ENCODE peak calls at places on chromosomes 4 and X, in nine cellular contexts. Z is heart left ventricle, I is ovary, Q is neuronal stem cell, D is Calu3, V is K562, R is ecto neural progenitor cell, B is GM18507, N is T-cell. W is an unnamed sample.

GRCh38 chr4:36322921-36323354 is 41.5 kb downstream of the DTHD1 start:
- DNase-seq in Z (no peak), I (no peak), Q (no peak), D (no peak), V (no peak), R (no peak), B (no peak), N (peak; percentile 35), W (no peak)

GRCh38 chrX:149286940-149287349 is 218.2 kb downstream of the IDS start:
- DNase-seq in Z (no peak), I (no peak), Q (peak; percentile 42), D (peak; percentile 43), V (peak; percentile 36), R (peak; percentile 49), B (no peak), N (peak; percentile 3), W (peak; percentile 36)

GRCh38 chr4:107854326-107855030 is 29.7 kb downstream of the SGMS2 start:
- DNase-seq in Z (no peak), I (no peak), Q (no peak), D (no peak), V (no peak), R (no peak), B (no peak), N (no peak), W (peak; percentile 79)

GRCh38 chrX:110210417-110211139 is 107.3 kb downstream of the AMMECR1 start:
- DNase-seq in Z (no peak), I (no peak), Q (no peak), D (no peak), V (no peak), R (no peak), B (no peak), N (no peak), W (peak; percentile 92)

GRCh38 chr4:65917486-65917885 is 247.2 kb upstream of the EPHA5 start:
- DNase-seq in Z (no peak), I (no peak), Q (no peak), D (no peak), V (no peak), R (no peak), B (no peak), N (no peak), W (no peak)

GRCh38 chrX:10045327-10046000 is 78.3 kb downstream of the CLDN34 start:
- DNase-seq in Z (peak; percentile 68), I (peak; percentile 36), Q (no peak), D (no peak), V (no peak), R (no peak), B (no peak), N (no peak), W (no peak)

GRCh38 chr4:185142911-185143595 is at the start of gene SLC25A4:
- DNase-seq in Z (peak; percentile 94), I (peak; percentile 86), Q (peak; percentile 89), D (peak; percentile 86), V (peak; percentile 94), R (peak; percentile 93), B (peak; percentile 91), N (peak; percentile 66), W (peak; percentile 69)

GRCh38 chr4:67500373-67500772 is 44.9 kb downstream of the CENPC start:
- DNase-seq in Z (no peak), I (no peak), Q (no peak), D (no peak), V (no peak), R (no peak), B (no peak), N (no peak), W (no peak)

GRCh38 chr4:8402640-8403039 is 37.9 kb downstream of the ACOX3 start:
- DNase-seq in Z (peak; percentile 72), I (no peak), Q (no peak), D (no peak), V (no peak), R (no peak), B (no peak), N (no peak), W (no peak)

GRCh38 chr4:39505581-39505980 is 21.7 kb downstream of the UGDH start:
- DNase-seq in Z (no peak), I (no peak), Q (no peak), D (no peak), V (no peak), R (no peak), B (no peak), N (no peak), W (no peak)

GRCh38 chrX:143648705-143649104 is 12.8 kb upstream of the SLITRK4 start:
- DNase-seq in Z (no peak), I (no peak), Q (no peak), D (no peak), V (no peak), R (no peak), B (no peak), N (no peak), W (no peak)

GRCh38 chr4:169993531-169993930 is 32.7 kb downstream of the MFAP3L start:
- DNase-seq in Z (no peak), I (no peak), Q (no peak), D (no peak), V (no peak), R (no peak), B (no peak), N (no peak), W (no peak)

GRCh38 chr4:88097301-88097700 is 61.1 kb downstream of the ABCG2 start:
- DNase-seq in Z (no peak), I (no peak), Q (no peak), D (no peak), V (no peak), R (no peak), B (no peak), N (no peak), W (peak; percentile 76)

GRCh38 chrX:71998836-71999509 is 88.3 kb downstream of the NHSL2 start:
- DNase-seq in Z (no peak), I (no peak), Q (no peak), D (peak; percentile 43), V (peak; percentile 45), R (no peak), B (no peak), N (no peak), W (peak; percentile 21)

GRCh38 chr4:6377626-6378492 is 94.6 kb downstream of the PPP2R2C start:
- DNase-seq in Z (peak; percentile 32), I (no peak), Q (peak; percentile 24), D (no peak), V (no peak), R (peak; percentile 78), B (no peak), N (no peak), W (no peak)

GRCh38 chr4:99413160-99413559 is 22.0 kb downstream of the ADH7 start:
- DNase-seq in Z (no peak), I (no peak), Q (no peak), D (no peak), V (no peak), R (no peak), B (no peak), N (no peak), W (no peak)

GRCh38 chr4:183402771-183403170 is 41.7 kb upstream of the CDKN2AIP start:
- DNase-seq in Z (no peak), I (no peak), Q (no peak), D (peak; percentile 32), V (no peak), R (no peak), B (no peak), N (no peak), W (no peak)

GRCh38 chrX:11423362-11423818 is 130.2 kb downstream of the AMELX start:
- DNase-seq in Z (no peak), I (no peak), Q (no peak), D (peak; percentile 2), V (peak; percentile 79), R (no peak), B (no peak), N (no peak), W (peak; percentile 85)

GRCh38 chr4:47071863-47072441 is 40.6 kb downstream of the GABRB1 start:
- DNase-seq in Z (no peak), I (no peak), Q (no peak), D (no peak), V (no peak), R (no peak), B (no peak), N (no peak), W (peak; percentile 57)

GRCh38 chrX:27918799-27919198 is 62.5 kb downstream of the DCAF8L1 start:
- DNase-seq in Z (no peak), I (no peak), Q (no peak), D (peak; percentile 6), V (no peak), R (no peak), B (no peak), N (no peak), W (peak; percentile 17)

GRCh38 chrX:137742846-137743245 is 176.9 kb downstream of the ZIC3 start:
- DNase-seq in Z (no peak), I (no peak), Q (no peak), D (no peak), V (no peak), R (no peak), B (no peak), N (no peak), W (no peak)

GRCh38 chr4:82797048-82797590 is 1.5 kb downstream of the SCD5 start:
- DNase-seq in Z (no peak), I (no peak), Q (no peak), D (peak; percentile 10), V (no peak), R (peak; percentile 60), B (no peak), N (no peak), W (no peak)

GRCh38 chr4:181618896-181619295 is 624.3 kb upstream of the TENM3 start:
- DNase-seq in Z (no peak), I (no peak), Q (no peak), D (no peak), V (no peak), R (no peak), B (no peak), N (no peak), W (no peak)

GRCh38 chr4:25814737-25815136 is 48.1 kb downstream of the SEL1L3 start:
- DNase-seq in Z (no peak), I (no peak), Q (no peak), D (no peak), V (no peak), R (no peak), B (no peak), N (no peak), W (no peak)

GRCh38 chrX:104310084-104310483 is 55.4 kb upstream of the ESX1 start:
- DNase-seq in Z (no peak), I (no peak), Q (no peak), D (no peak), V (peak; percentile 2), R (no peak), B (no peak), N (no peak), W (peak; percentile 41)

GRCh38 chrX:132963846-132964245 is 5.4 kb upstream of the HS6ST2 start:
- DNase-seq in Z (no peak), I (no peak), Q (no peak), D (no peak), V (no peak), R (no peak), B (no peak), N (no peak), W (no peak)

GRCh38 chrX:119477812-119478232 is 9.6 kb downstream of the SLC25A5 start:
- DNase-seq in Z (no peak), I (peak; percentile 20), Q (no peak), D (peak; percentile 58), V (peak; percentile 75), R (no peak), B (no peak), N (no peak), W (peak; percentile 99)

GRCh38 chr4:76857010-76857409 is 40.9 kb downstream of the SOWAHB start:
- DNase-seq in Z (no peak), I (no peak), Q (no peak), D (no peak), V (no peak), R (no peak), B (no peak), N (no peak), W (no peak)

GRCh38 chr4:145189981-145190380 is 9.6 kb upstream of the OTUD4 start:
- DNase-seq in Z (no peak), I (no peak), Q (no peak), D (no peak), V (no peak), R (no peak), B (no peak), N (no peak), W (no peak)

GRCh38 chrX:17605676-17606075 is 131.6 kb upstream of the SCML1 start:
- DNase-seq in Z (no peak), I (no peak), Q (no peak), D (no peak), V (no peak), R (no peak), B (no peak), N (no peak), W (peak; percentile 51)

GRCh38 chr4:169268951-169269781 is 1.6 kb downstream of the SH3RF1 start:
- DNase-seq in Z (no peak), I (no peak), Q (no peak), D (peak; percentile 29), V (no peak), R (no peak), B (no peak), N (no peak), W (peak; percentile 86)